ENCODE peak calls at places on chromosomes 1 and 21, in nine cellular contexts. V is MM.1S, H is neural progenitor cell, A is astrocyte, S is mammary epithelial cell, F is HCT116, I is fibroblast of lung, O is K562, U is hepatocyte. R is an unnamed sample.

GRCh38 chr1:93029317-93029716 is 49.8 kb upstream of the MTF2 start:
- DNase-seq in F (no peak), A (no peak), H (no peak), O (no peak), S (no peak), I (no peak), U (no peak), V (peak; percentile 89), R (no peak)

GRCh38 chr1:38046884-38047602 is 450 bp upstream of the POU3F1 start:
- DNase-seq in H (peak; percentile 91), V (peak; percentile 88), A (peak; percentile 69), I (peak; percentile 62), S (peak; percentile 90), F (peak; percentile 38), O (peak; percentile 90), U (peak; percentile 81), R (peak; percentile 58)

GRCh38 chr1:246040200-246040890 is 466.7 kb downstream of the SMYD3 start:
- DNase-seq in S (no peak), V (no peak), H (no peak), A (no peak), F (no peak), U (no peak), I (no peak), O (no peak), R (no peak)

GRCh38 chr1:33149453-33150190 is 32.2 kb downstream of the TRIM62 start:
- DNase-seq in U (no peak), O (no peak), H (no peak), S (no peak), F (no peak), I (no peak), V (no peak), A (no peak), R (peak; percentile 91)

GRCh38 chr1:98119793-98120192 is 199.0 kb upstream of the DPYD start:
- DNase-seq in U (peak; percentile 51), F (no peak), A (peak; percentile 8), S (peak; percentile 26), V (peak; percentile 8), O (no peak), I (peak; percentile 13), H (peak; percentile 59), R (peak; percentile 62)

GRCh38 chr21:30710499-30710898 is 8.1 kb downstream of the KRTAP21-3 start:
- DNase-seq in I (no peak), H (no peak), O (no peak), A (no peak), U (no peak), V (no peak), F (no peak), S (peak; percentile 98), R (no peak)

GRCh38 chr1:172971241-172971640 is 79.5 kb downstream of the TNFSF18 start:
- DNase-seq in A (no peak), H (peak; percentile 2), S (peak; percentile 96), V (no peak), O (no peak), F (no peak), U (peak; percentile 7), I (no peak), R (no peak)

GRCh38 chr1:9466780-9467755 is 72.2 kb upstream of the SLC25A33 start:
- DNase-seq in A (no peak), H (no peak), F (no peak), V (no peak), U (peak; percentile 50), O (no peak), S (peak; percentile 14), I (peak; percentile 46), R (peak; percentile 69)

GRCh38 chr1:116151739-116152576 is 40.8 kb downstream of the MAB21L3 start:
- DNase-seq in I (peak; percentile 67), H (peak; percentile 89), F (peak; percentile 26), V (peak; percentile 58), S (peak; percentile 73), U (peak; percentile 92), A (peak; percentile 57), O (peak; percentile 88), R (peak; percentile 84)

GRCh38 chr1:116152577-116152943 is 41.4 kb downstream of the MAB21L3 start:
- DNase-seq in F (no peak), U (no peak), I (no peak), O (no peak), A (no peak), S (no peak), V (no peak), H (no peak), R (no peak)

GRCh38 chr1:116154536-116154935 is 43.3 kb downstream of the MAB21L3 start:
- DNase-seq in I (no peak), H (no peak), O (no peak), A (no peak), F (no peak), U (no peak), V (no peak), S (no peak), R (no peak)

GRCh38 chr1:116152950-116153691 is 41.9 kb downstream of the MAB21L3 start:
- DNase-seq in O (no peak), H (no peak), S (no peak), A (no peak), V (no peak), U (peak; percentile 56), F (no peak), I (no peak), R (no peak)

DNA sequence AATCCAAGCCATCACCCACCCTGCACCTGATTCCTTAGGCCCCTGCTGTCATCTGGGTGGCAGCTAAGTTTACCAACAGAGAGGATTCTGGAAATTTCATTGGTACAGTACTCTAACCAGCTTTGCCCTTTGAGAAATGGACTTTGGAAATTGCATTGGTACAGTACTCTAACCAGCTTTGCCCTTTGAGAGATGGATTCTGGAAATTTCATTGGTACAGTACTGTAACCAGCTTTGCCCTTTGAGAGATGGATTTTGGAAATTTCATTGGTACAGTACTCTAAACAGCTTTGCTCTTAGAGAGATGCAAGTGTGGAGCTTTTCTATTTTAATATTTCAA is 42.5 kb downstream of the MAB21L3 start:
- DNase-seq in U (no peak), V (no peak), I (no peak), S (no peak), H (no peak), F (no peak), A (no peak), O (no peak), R (no peak)
- TF ChIP-seq EZH2 in U (no peak), V (no peak), I (no peak), S (no peak), H (no peak), F (no peak), A (no peak), O (no peak), R (no peak)

GRCh38 chr1:81803423-81804103 is 2.8 kb downstream of the ADGRL2 start:
- DNase-seq in O (no peak), V (no peak), F (no peak), U (peak; percentile 25), H (peak; percentile 83), I (peak; percentile 47), S (peak; percentile 50), A (peak; percentile 6), R (no peak)
- TF ChIP-seq EZH2 in O (no peak), V (no peak), F (no peak), U (no peak), H (no peak), I (no peak), S (no peak), A (no peak), R (no peak)

GRCh38 chr1:61053281-61053711 is 29.1 kb upstream of the NFIA start:
- DNase-seq in U (no peak), F (no peak), S (no peak), V (no peak), H (no peak), A (no peak), O (no peak), I (no peak), R (no peak)

GRCh38 chr1:61052393-61053280 is 29.7 kb upstream of the NFIA start:
- DNase-seq in I (no peak), H (peak; percentile 61), O (peak; percentile 58), A (no peak), V (peak; percentile 69), S (no peak), F (no peak), U (no peak), R (no peak)

GRCh38 chr1:61054636-61055035 is 27.7 kb upstream of the NFIA start:
- DNase-seq in V (no peak), O (no peak), I (no peak), S (no peak), F (no peak), H (peak; percentile 25), U (no peak), A (no peak), R (no peak)

GRCh38 chr1:61055110-61055614 is 27.2 kb upstream of the NFIA start:
- DNase-seq in O (no peak), S (no peak), I (peak; percentile 64), U (peak; percentile 58), H (no peak), A (no peak), F (no peak), V (no peak), R (peak; percentile 26)

DNA sequence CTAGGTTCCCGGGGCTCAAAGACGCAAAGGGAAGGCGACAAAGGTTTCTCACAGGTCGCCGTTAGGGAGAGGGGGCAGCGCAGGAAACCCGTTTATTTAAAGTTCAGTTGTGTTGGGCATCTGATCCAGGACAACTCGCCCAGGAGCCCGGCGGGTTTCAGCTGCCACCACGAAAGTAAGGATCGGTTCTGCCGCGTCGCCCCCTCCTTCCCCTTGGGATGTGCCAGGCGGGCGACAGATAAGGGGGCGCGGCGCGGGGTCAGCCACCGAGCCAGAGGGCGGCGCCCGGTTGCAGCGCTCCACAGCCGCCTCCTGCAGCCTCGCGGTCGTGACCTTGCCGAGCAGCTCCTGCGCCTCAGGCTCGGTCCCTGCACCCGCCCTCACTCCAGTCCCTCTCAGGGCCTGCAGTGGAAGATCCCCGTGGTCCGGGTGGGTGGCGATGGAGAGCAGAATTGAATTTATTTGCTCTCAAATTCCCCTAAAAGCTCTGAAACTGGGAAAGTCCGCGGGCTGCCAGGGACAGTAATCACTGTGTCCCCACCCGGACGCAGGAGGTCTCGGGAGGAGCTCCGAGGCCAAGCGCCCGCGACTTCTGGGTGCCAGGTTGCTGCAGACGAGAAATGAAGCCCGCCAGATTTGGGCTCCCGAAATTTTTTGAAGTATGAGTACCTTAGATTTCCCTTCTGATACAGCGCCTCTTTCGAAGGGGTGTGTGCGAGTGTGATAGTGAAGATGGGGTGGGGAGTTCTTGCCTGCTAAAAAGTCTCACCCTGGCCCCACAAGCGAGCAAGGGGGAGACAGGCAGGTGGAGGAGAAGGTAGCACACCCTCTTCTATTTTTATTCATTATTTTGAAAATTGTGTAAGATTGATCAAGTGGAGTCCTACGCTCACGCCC is 28.4 kb upstream of the NFIA start:
- DNase-seq in F (no peak), H (peak; percentile 49), V (no peak), A (no peak), I (no peak), U (peak; percentile 35), S (no peak), O (peak; percentile 84), R (no peak)
- TF ChIP-seq EZH2 in F (no peak), H (peak; percentile 67), V (no peak), A (peak; percentile 51), I (no peak), U (peak; percentile 31), S (no peak), O (no peak), R (no peak)

DNA sequence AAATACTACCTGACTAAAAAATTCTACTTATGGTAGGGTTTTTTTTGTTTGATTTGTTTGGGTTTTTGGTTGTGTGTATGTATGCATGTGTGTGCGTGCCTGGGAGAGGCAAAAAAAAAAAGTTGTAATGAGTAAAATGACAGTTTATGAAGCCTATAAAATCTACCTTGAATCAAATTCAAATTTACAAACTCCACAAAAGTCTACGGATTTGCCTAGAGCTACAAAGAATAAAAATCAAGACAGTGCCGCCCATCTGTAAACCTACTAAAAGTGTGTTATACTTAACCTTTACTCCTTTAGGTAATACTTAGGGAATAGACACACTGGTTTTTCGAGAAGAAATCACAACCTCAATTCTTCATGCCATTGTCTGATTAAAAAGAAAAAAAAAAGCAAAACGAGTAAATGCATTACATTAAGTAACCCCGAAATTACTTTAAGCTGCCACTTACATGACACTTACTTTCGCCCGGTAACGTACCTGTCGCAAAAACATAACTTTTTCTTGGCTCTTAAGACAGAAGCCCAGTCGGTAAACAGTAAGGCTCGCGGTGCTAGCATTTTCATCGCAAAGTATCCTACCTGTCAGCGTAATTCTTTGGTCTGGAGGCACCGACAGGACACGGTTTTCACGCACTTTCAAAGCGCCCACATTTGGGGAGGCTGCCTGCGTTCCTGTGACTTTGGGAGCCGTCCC is 999 bp downstream of the SYDE2 start:
- DNase-seq in S (peak; percentile 40), V (peak; percentile 53), O (no peak), A (no peak), U (no peak), F (no peak), H (no peak), I (no peak), R (peak; percentile 40)
- TF ChIP-seq EZH2 in S (no peak), V (no peak), O (no peak), A (no peak), U (no peak), F (no peak), H (no peak), I (no peak), R (no peak)